ENCODE peak calls at places on chromosomes 16 and 17, in five cellular contexts. B is AG04449, L is MM.1S, P is HFFc6, X is neural progenitor cell. A is an unnamed sample.

GRCh38 chr16:11155284-11155806 is 100.7 kb downstream of the SOCS1 start:
- DNase-seq in B (peak; percentile 54), L (no peak), P (peak; percentile 92), X (no peak), A (no peak)

GRCh38 chr17:61489719-61490490 is 37.7 kb downstream of the TBX4 start:
- DNase-seq in B (no peak), L (no peak), P (no peak), X (no peak), A (no peak)

GRCh38 chr17:75691371-75692290 is 24.5 kb downstream of the SAP30BP start:
- DNase-seq in B (no peak), L (no peak), P (peak; percentile 50), X (peak; percentile 26), A (no peak)

GRCh38 chr16:2715519-2715918 is 4.5 kb downstream of the PRSS27 start:
- DNase-seq in B (no peak), L (peak; percentile 32), P (no peak), X (peak; percentile 78), A (peak; percentile 51)

GRCh38 chr16:63890072-63890471 is 1231.8 kb downstream of the CDH11 start:
- DNase-seq in B (no peak), L (no peak), P (no peak), X (no peak), A (no peak)

GRCh38 chr17:48625502-48626201 is 506 bp downstream of the HOXB9 start:
- DNase-seq in B (no peak), L (peak; percentile 72), P (no peak), X (peak; percentile 63), A (peak; percentile 51)

GRCh38 chr16:61926766-61927165 is 109.5 kb downstream of the CDH8 start:
- DNase-seq in B (no peak), L (no peak), P (no peak), X (no peak), A (no peak)

GRCh38 chr17:7213895-7214299 is 5.7 kb downstream of the DLG4 start:
- DNase-seq in B (no peak), L (peak; percentile 64), P (peak; percentile 67), X (peak; percentile 100), A (peak; percentile 81)

GRCh38 chr16:11139624-11140375 is 116.2 kb downstream of the SOCS1 start:
- DNase-seq in B (no peak), L (no peak), P (no peak), X (peak; percentile 21), A (no peak)

GRCh38 chr16:12406158-12406557 is 397.5 kb downstream of the CPPED1 start:
- DNase-seq in B (no peak), L (no peak), P (no peak), X (no peak), A (no peak)

GRCh38 chr17:45088741-45089140 is 27.6 kb downstream of the NMT1 start:
- DNase-seq in B (no peak), L (no peak), P (no peak), X (no peak), A (no peak)

GRCh38 chr17:65143899-65144590 is 6.9 kb downstream of the RGS9 start:
- DNase-seq in B (no peak), L (no peak), P (no peak), X (no peak), A (no peak)

GRCh38 chr16:51886456-51886855 is 660.5 kb downstream of the TOX3 start:
- DNase-seq in B (no peak), L (no peak), P (no peak), X (no peak), A (no peak)

GRCh38 chr16:2066139-2066538 is 18.4 kb downstream of the TSC2 start:
- DNase-seq in B (no peak), L (no peak), P (no peak), X (no peak), A (no peak)

GRCh38 chr17:19337712-19338023 is 24.9 kb downstream of the B9D1 start:
- DNase-seq in B (no peak), L (no peak), P (no peak), X (no peak), A (no peak)

GRCh38 chr17:75277664-75278071 is 6.6 kb upstream of the MIF4GD start:
- DNase-seq in B (no peak), L (no peak), P (peak; percentile 68), X (no peak), A (no peak)

GRCh38 chr16:1183235-1183907 is 30.5 kb downstream of the CACNA1H start:
- DNase-seq in B (no peak), L (no peak), P (no peak), X (peak; percentile 75), A (no peak)

GRCh38 chr16:24737391-24737871 is 8.0 kb downstream of the TNRC6A start:
- DNase-seq in B (peak; percentile 37), L (no peak), P (peak; percentile 45), X (no peak), A (no peak)

GRCh38 chr16:89119661-89120141 is 26.0 kb downstream of the ACSF3 start:
- DNase-seq in B (no peak), L (no peak), P (no peak), X (no peak), A (no peak)

GRCh38 chr17:55641559-55642160 is 81.0 kb downstream of the TMEM100 start:
- DNase-seq in B (peak; percentile 12), L (peak; percentile 45), P (peak; percentile 59), X (peak; percentile 43), A (peak; percentile 78)

GRCh38 chr17:34892864-34893263 is 68.4 kb downstream of the CCT6B start:
- DNase-seq in B (no peak), L (no peak), P (no peak), X (peak; percentile 78), A (peak; percentile 5)

GRCh38 chr17:37838276-37838675 is 85.9 kb upstream of the TBC1D3K start:
- DNase-seq in B (no peak), L (no peak), P (no peak), X (no peak), A (no peak)

GRCh38 chr17:39951924-39952664 is 10.7 kb upstream of the GSDMA start:
- DNase-seq in B (no peak), L (no peak), P (no peak), X (no peak), A (no peak)

GRCh38 chr16:1543085-1543896 is 9.8 kb downstream of the TMEM204 start:
- DNase-seq in B (no peak), L (no peak), P (peak; percentile 86), X (peak; percentile 17), A (peak; percentile 30)

GRCh38 chr17:72660274-72661092 is 432.0 kb downstream of the SLC39A11 start:
- DNase-seq in B (no peak), L (no peak), P (no peak), X (no peak), A (no peak)

GRCh38 chr16:25256821-25257503 is 683 bp downstream of the ZKSCAN2 start:
- DNase-seq in B (no peak), L (no peak), P (no peak), X (peak; percentile 45), A (no peak)

GRCh38 chr17:34377078-34377823 is 14.2 kb upstream of the CCL1 start:
- DNase-seq in B (no peak), L (peak; percentile 83), P (no peak), X (no peak), A (peak; percentile 74)

GRCh38 chr16:22091721-22092120 is 620 bp upstream of the VWA3A start:
- DNase-seq in B (no peak), L (no peak), P (no peak), X (no peak), A (no peak)

GRCh38 chr16:3934491-3935185 is 54.1 kb upstream of the CREBBP start:
- DNase-seq in B (no peak), L (no peak), P (no peak), X (no peak), A (no peak)

GRCh38 chr17:20083460-20083859 is 74.3 kb downstream of the SPECC1 start:
- DNase-seq in B (no peak), L (no peak), P (no peak), X (no peak), A (no peak)

DNA sequence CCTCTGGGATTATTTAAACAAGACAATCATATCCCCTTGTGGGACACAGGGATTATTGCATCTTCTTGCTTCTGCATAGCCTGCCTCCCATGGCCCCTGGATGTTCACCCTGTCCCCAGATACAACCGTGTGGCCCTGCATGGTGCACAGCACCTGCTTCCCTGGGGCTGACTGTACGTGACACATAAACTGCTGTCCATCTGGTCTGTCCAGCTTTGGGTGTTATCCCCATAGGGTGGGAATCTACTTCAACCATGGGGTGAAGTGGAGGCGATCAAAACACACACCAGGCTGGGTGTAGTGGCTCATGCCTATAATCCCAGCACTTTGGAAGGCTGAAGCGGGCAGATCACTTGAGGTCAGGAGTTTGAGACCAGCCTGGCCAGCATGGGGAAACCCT is 138.8 kb downstream of the XYLT1 start:
- DNase-seq in B (no peak), L (no peak), P (no peak), X (no peak), A (no peak)
- TF ChIP-seq CTCF in B (no peak), L (no peak), P (no peak), X (no peak), A (no peak)

GRCh38 chr16:56956756-56957155 is 5.0 kb upstream of the CETP start:
- DNase-seq in B (no peak), L (no peak), P (no peak), X (no peak), A (no peak)
- TF ChIP-seq CTCF in B (no peak), L (peak; percentile 9), P (peak; percentile 57), X (peak; percentile 14), A (peak; percentile 19)

GRCh38 chr17:78412403-78412802 is 34.0 kb downstream of the PGS1 start:
- DNase-seq in B (no peak), L (no peak), P (no peak), X (peak; percentile 31), A (no peak)
- TF ChIP-seq CTCF in B (peak; percentile 56), L (peak; percentile 15), P (peak; percentile 74), X (peak; percentile 51), A (no peak)

GRCh38 chr17:46795379-46795952 is 23.0 kb downstream of the WNT3 start:
- DNase-seq in B (no peak), L (no peak), P (no peak), X (no peak), A (no peak)
- TF ChIP-seq CTCF in B (no peak), L (no peak), P (no peak), X (no peak), A (no peak)